ENCODE peak calls at places on chromosome 14, in four cellular contexts. One of them, this sample, is unnamed.

GRCh38 chr14:23009483-23009938 is 432 bp downstream of the C14orf93 start:
- DNase-seq in HEK293T: no peak
- DNase-seq in K562: no peak
- DNase-seq in HepG2: no peak
- DNase-seq in this sample: no peak

GRCh38 chr14:85701763-85702162 is 171.8 kb downstream of the FLRT2 start:
- DNase-seq in HepG2: no peak
- DNase-seq in HEK293T: no peak
- DNase-seq in K562: no peak
- DNase-seq in this sample: no peak

GRCh38 chr14:48456051-48456450 is 780.6 kb upstream of the MDGA2 start:
- DNase-seq in K562: no peak
- DNase-seq in HEK293T: no peak
- DNase-seq in HepG2: no peak
- DNase-seq in this sample: no peak

GRCh38 chr14:20782280-20782890 is 1.3 kb downstream of the RNASE6 start:
- DNase-seq in HepG2: no peak
- DNase-seq in K562: no peak
- DNase-seq in HEK293T: no peak
- DNase-seq in this sample: no peak

GRCh38 chr14:96592591-96593388 is 90.6 kb downstream of the PAPOLA start:
- DNase-seq in HEK293T: no peak
- DNase-seq in HepG2: peak; percentile 10
- DNase-seq in K562: peak; percentile 94
- DNase-seq in this sample: peak; percentile 80

GRCh38 chr14:93892923-93893549 is 34.1 kb upstream of the FAM181A start:
- DNase-seq in K562: peak; percentile 60
- DNase-seq in HEK293T: peak; percentile 80
- DNase-seq in HepG2: peak; percentile 44
- DNase-seq in this sample: peak; percentile 93

GRCh38 chr14:92651106-92651792 is 97.2 kb downstream of the LGMN start:
- DNase-seq in K562: no peak
- DNase-seq in HepG2: no peak
- DNase-seq in HEK293T: no peak
- DNase-seq in this sample: no peak

GRCh38 chr14:97100306-97100705 is 303.1 kb downstream of the VRK1 start:
- DNase-seq in HepG2: no peak
- DNase-seq in HEK293T: no peak
- DNase-seq in K562: no peak
- DNase-seq in this sample: no peak

GRCh38 chr14:93734086-93734822 is 54.0 kb downstream of the PRIMA1 start:
- DNase-seq in K562: peak; percentile 97
- DNase-seq in HEK293T: peak; percentile 51
- DNase-seq in HepG2: no peak
- DNase-seq in this sample: peak; percentile 81

GRCh38 chr14:75738192-75738591 is 77.1 kb downstream of the TTLL5 start:
- DNase-seq in HEK293T: no peak
- DNase-seq in HepG2: no peak
- DNase-seq in K562: no peak
- DNase-seq in this sample: no peak

GRCh38 chr14:22994762-22995275 is 12.5 kb upstream of the AJUBA start:
- DNase-seq in K562: peak; percentile 46
- DNase-seq in HepG2: peak; percentile 67
- DNase-seq in HEK293T: peak; percentile 50
- DNase-seq in this sample: peak; percentile 32

GRCh38 chr14:105487449-105487985 is 831 bp downstream of the CRIP1 start:
- DNase-seq in HEK293T: no peak
- DNase-seq in K562: no peak
- DNase-seq in HepG2: no peak
- DNase-seq in this sample: no peak

GRCh38 chr14:78764240-78764639 is 594.1 kb downstream of the NRXN3 start:
- DNase-seq in HEK293T: no peak
- DNase-seq in HepG2: no peak
- DNase-seq in K562: no peak
- DNase-seq in this sample: no peak

GRCh38 chr14:22194669-22195068 is 394.4 kb downstream of the DAD1 start:
- DNase-seq in HEK293T: no peak
- DNase-seq in K562: no peak
- DNase-seq in HepG2: no peak
- DNase-seq in this sample: no peak

GRCh38 chr14:55333785-55334485 is 62.7 kb downstream of the FBXO34 start:
- DNase-seq in HEK293T: no peak
- DNase-seq in K562: no peak
- DNase-seq in HepG2: no peak
- DNase-seq in this sample: no peak

GRCh38 chr14:55339770-55340169 is 68.5 kb downstream of the FBXO34 start:
- DNase-seq in HEK293T: no peak
- DNase-seq in K562: no peak
- DNase-seq in HepG2: no peak
- DNase-seq in this sample: no peak

GRCh38 chr14:55332654-55333570 is 61.7 kb downstream of the FBXO34 start:
- DNase-seq in HepG2: no peak
- DNase-seq in HEK293T: no peak
- DNase-seq in K562: no peak
- DNase-seq in this sample: no peak

GRCh38 chr14:55336691-55337090 is 65.5 kb downstream of the FBXO34 start:
- DNase-seq in HEK293T: no peak
- DNase-seq in K562: no peak
- DNase-seq in HepG2: no peak
- DNase-seq in this sample: no peak

GRCh38 chr14:55336161-55336560 is 64.9 kb downstream of the FBXO34 start:
- DNase-seq in HepG2: no peak
- DNase-seq in K562: no peak
- DNase-seq in HEK293T: no peak
- DNase-seq in this sample: no peak
- TF ChIP-seq ELF4 in HepG2: no peak
- TF ChIP-seq ELF4 in K562: no peak
- TF ChIP-seq ELF4 in HEK293T: no peak
- TF ChIP-seq ELF4 in this sample: no peak

GRCh38 chr14:36518031-36518585 is 1.9 kb downstream of the NKX2-1 start:
- DNase-seq in HEK293T: no peak
- DNase-seq in K562: no peak
- DNase-seq in HepG2: no peak
- DNase-seq in this sample: no peak

GRCh38 chr14:36520601-36521525 is 831 bp upstream of the NKX2-1 start:
- DNase-seq in K562: peak; percentile 29
- DNase-seq in HEK293T: peak; percentile 68
- DNase-seq in HepG2: peak; percentile 44
- DNase-seq in this sample: peak; percentile 73

GRCh38 chr14:36518586-36519430 is 1.2 kb downstream of the NKX2-1 start:
- DNase-seq in HEK293T: no peak
- DNase-seq in K562: no peak
- DNase-seq in HepG2: no peak
- DNase-seq in this sample: peak; percentile 36

GRCh38 chr14:36521598-36522345 is 1.7 kb upstream of the NKX2-1 start:
- DNase-seq in HEK293T: no peak
- DNase-seq in HepG2: no peak
- DNase-seq in K562: no peak
- DNase-seq in this sample: peak; percentile 69

GRCh38 chr14:36519431-36520321 is at the start of gene NKX2-1:
- DNase-seq in HEK293T: peak; percentile 51
- DNase-seq in HepG2: no peak
- DNase-seq in K562: no peak
- DNase-seq in this sample: peak; percentile 72
- TF ChIP-seq SP1 in HEK293T: no peak
- TF ChIP-seq SP1 in HepG2: no peak
- TF ChIP-seq SP1 in K562: no peak
- TF ChIP-seq SP1 in this sample: no peak

GRCh38 chr14:70724944-70725343 is 83.2 kb downstream of the TTC9 start:
- DNase-seq in K562: no peak
- DNase-seq in HEK293T: no peak
- DNase-seq in HepG2: no peak
- DNase-seq in this sample: no peak
- TF ChIP-seq ELF4 in K562: no peak
- TF ChIP-seq ELF4 in HEK293T: no peak
- TF ChIP-seq ELF4 in HepG2: no peak
- TF ChIP-seq ELF4 in this sample: no peak

GRCh38 chr14:54627718-54628345 is 60.9 kb downstream of the SAMD4A start:
- DNase-seq in HepG2: no peak
- DNase-seq in K562: no peak
- DNase-seq in HEK293T: no peak
- DNase-seq in this sample: no peak
- TF ChIP-seq SP1 in HepG2: no peak
- TF ChIP-seq SP1 in K562: no peak
- TF ChIP-seq SP1 in HEK293T: no peak
- TF ChIP-seq SP1 in this sample: no peak

GRCh38 chr14:64724578-64724930 is 20.3 kb downstream of the PLEKHG3 start:
- DNase-seq in HepG2: no peak
- DNase-seq in K562: no peak
- DNase-seq in HEK293T: no peak
- DNase-seq in this sample: no peak

GRCh38 chr14:64723691-64724577 is 19.7 kb downstream of the PLEKHG3 start:
- DNase-seq in HepG2: no peak
- DNase-seq in K562: no peak
- DNase-seq in HEK293T: peak; percentile 25
- DNase-seq in this sample: no peak

GRCh38 chr14:64721899-64722298 is 17.7 kb downstream of the PLEKHG3 start:
- DNase-seq in HEK293T: no peak
- DNase-seq in K562: no peak
- DNase-seq in HepG2: no peak
- DNase-seq in this sample: no peak

GRCh38 chr14:64721391-64721791 is 17.2 kb downstream of the PLEKHG3 start:
- DNase-seq in K562: no peak
- DNase-seq in HepG2: no peak
- DNase-seq in HEK293T: no peak
- DNase-seq in this sample: no peak

DNA sequence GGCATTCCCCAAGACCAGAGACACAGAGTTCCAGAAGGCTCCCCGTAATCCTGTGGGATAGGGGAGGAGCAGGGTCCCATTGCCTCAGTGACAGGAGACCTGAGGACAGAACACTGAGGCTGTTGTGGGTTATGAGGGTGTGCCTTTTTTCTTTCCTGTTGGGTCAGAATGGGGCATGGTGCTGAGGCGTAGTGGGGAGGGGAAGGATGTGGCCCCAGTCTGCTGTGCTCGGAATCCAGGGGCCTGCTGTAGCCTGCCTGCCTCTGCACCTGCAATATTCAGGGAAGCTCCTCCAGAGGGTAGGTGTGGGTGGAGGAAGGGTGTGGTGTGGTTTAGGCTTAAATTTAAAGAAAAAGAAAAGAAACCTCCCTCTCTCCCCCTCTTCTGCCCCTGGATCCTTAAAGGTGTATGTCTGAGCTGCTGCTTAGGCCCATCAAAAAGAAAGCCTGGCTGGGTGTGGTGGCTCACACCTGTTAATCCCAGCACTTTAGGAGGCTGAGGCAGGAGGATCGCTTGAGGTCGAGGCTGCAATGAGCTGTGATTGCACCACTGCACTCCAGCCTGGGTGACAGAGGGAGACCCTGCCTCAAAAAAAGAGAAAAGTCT is 18.7 kb downstream of the PLEKHG3 start:
- DNase-seq in HEK293T: no peak
- DNase-seq in HepG2: no peak
- DNase-seq in K562: no peak
- DNase-seq in this sample: no peak
- TF ChIP-seq ELF4 in HEK293T: no peak
- TF ChIP-seq ELF4 in HepG2: no peak
- TF ChIP-seq ELF4 in K562: no peak
- TF ChIP-seq ELF4 in this sample: no peak

DNA sequence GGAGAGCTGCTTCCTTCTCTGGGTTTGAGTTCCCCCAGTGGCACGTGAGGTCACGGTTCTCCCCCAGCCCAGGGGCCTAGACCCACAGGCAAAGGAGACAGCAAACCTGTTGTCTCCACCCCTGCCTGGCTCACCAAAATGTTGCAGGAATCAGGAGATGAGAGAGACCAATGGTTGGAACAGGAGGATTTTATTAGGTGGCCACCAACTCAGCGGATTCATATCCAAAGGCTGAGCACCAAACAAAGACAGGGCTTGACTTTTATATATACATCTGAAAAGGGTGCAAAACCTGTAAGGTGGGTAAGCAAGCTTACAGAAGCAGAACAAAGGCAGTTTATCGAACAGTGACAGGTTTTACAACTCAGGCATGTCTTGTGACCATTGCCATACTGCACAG is 9.2 kb upstream of the ADAM21 start:
- DNase-seq in HEK293T: no peak
- DNase-seq in HepG2: no peak
- DNase-seq in K562: no peak
- DNase-seq in this sample: no peak
- TF ChIP-seq SP1 in HEK293T: no peak
- TF ChIP-seq SP1 in HepG2: no peak
- TF ChIP-seq SP1 in K562: no peak
- TF ChIP-seq SP1 in this sample: no peak

DNA sequence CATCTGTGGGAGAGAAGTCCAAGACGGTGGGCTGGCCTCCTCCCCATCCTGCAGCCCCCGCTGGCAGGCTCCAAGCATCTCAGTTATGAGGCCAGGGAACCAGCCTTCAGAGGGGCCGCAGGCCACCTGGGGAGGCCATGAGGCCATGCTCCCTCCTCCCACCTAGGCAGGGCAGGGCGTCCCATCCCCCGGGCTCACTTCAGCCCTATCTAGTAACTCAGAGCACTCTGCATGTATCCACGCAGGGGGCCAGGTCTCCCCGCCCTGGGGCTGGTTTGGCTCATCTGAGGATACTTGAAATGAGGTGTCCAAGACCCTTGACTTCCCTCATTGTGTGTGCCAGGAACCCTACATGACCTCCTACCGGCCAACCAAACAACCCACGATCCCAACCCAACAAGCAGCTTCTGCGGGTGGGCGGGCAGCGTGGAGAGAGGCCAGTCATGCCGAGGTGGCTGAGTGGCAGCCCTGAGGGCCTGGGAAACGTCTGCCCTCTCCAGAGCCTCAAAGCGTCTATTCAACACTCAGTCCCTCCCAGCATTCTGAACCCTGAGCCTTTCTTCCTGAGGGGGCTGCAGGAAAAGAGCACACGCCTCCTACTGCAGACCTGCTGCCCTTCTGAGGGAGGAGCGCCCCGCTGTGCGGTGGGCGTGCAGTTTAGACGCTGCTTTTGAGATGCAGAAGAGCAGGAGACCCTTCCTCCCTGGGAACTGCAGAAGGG is 16.8 kb downstream of the ISCA2 start:
- DNase-seq in K562: no peak
- DNase-seq in HepG2: peak; percentile 25
- DNase-seq in HEK293T: no peak
- DNase-seq in this sample: peak; percentile 34
- TF ChIP-seq ELF4 in K562: no peak
- TF ChIP-seq ELF4 in HepG2: no peak
- TF ChIP-seq ELF4 in HEK293T: no peak
- TF ChIP-seq ELF4 in this sample: no peak